ENCODE peak calls at places on chromosomes 16 and 17, in six cellular contexts. T is lower leg skin, V is AG08396, F is WTC11, E is T-helper 1 cell, G is mucosa of gallbladder. J is an unnamed sample.

GRCh38 chr17:7716901-7717755 is at the start of gene DNAH2:
- DNase-seq in G (peak), F (peak), T (peak), V (peak), E (no peak), J (peak)

GRCh38 chr17:3924421-3925350 is 8.4 kb upstream of the P2RX1 start:
- DNase-seq in T (no peak), E (no peak), F (no peak), G (no peak), V (no peak), J (no peak)

GRCh38 chr16:69563605-69564580 is 1.9 kb upstream of the NFAT5 start:
- DNase-seq in V (no peak), G (no peak), T (no peak), E (no peak), F (no peak), J (peak)

GRCh38 chr16:3774156-3774767 is 56.9 kb upstream of the TRAP1 start:
- DNase-seq in T (no peak), G (peak), F (no peak), V (peak), E (no peak), J (no peak)

GRCh38 chr16:30005341-30006094 is 5.3 kb downstream of the DOC2A start:
- DNase-seq in V (peak), E (no peak), T (no peak), G (no peak), F (no peak), J (peak)

GRCh38 chr16:12293017-12293618 is 316.6 kb downstream of the SNX29 start:
- DNase-seq in F (no peak), E (no peak), T (no peak), G (no peak), V (no peak), J (peak)

GRCh38 chr17:43170766-43171681 is at the start of gene NBR1:
- DNase-seq in V (peak), G (peak), T (peak), F (peak), E (peak), J (peak)

GRCh38 chr16:73483934-73484712 is 436.2 kb upstream of the ZFHX3 start:
- DNase-seq in G (no peak), V (no peak), F (no peak), E (no peak), T (no peak), J (no peak)

GRCh38 chr17:60909405-60909804 is 231.8 kb downstream of the BCAS3 start:
- DNase-seq in T (no peak), E (no peak), V (no peak), F (no peak), G (no peak), J (no peak)